ENCODE peak calls at places on chromosomes 3 and 15, in eight cellular contexts. L is psoas muscle, U is choroid plexus epithelial cell, R is IMR-90, Z is neural progenitor cell, D is heart right ventricle, K is esophagus muscularis mucosa, V is right lobe of liver. W is an unnamed sample.

GRCh38 chr15:51917493-51917892 is 54.1 kb downstream of the LEO1 start:
- DNase-seq in R (peak; percentile 30), D (no peak), U (peak; percentile 61), V (no peak), K (no peak), Z (peak; percentile 60), L (no peak), W (no peak)

GRCh38 chr15:62799037-62799436 is 243.5 kb upstream of the TPM1 start:
- DNase-seq in L (no peak), D (no peak), Z (no peak), V (no peak), K (no peak), R (no peak), U (no peak), W (no peak)

GRCh38 chr3:27253831-27254230 is 115.4 kb downstream of the NEK10 start:
- DNase-seq in K (no peak), L (no peak), R (peak; percentile 21), V (peak; percentile 42), U (peak; percentile 65), D (no peak), Z (peak; percentile 68), W (no peak)

GRCh38 chr3:182626484-182627467 is 166.5 kb upstream of the ATP11B start:
- DNase-seq in Z (no peak), U (no peak), D (no peak), K (no peak), V (no peak), R (no peak), L (no peak), W (no peak)

GRCh38 chr15:41125950-41126642 is 10.0 kb upstream of the INO80 start:
- DNase-seq in V (no peak), K (no peak), R (no peak), D (no peak), Z (no peak), L (no peak), U (no peak), W (no peak)

GRCh38 chr3:39808467-39809180 is 785 bp upstream of the MYRIP start:
- DNase-seq in U (no peak), Z (peak; percentile 88), R (no peak), K (no peak), L (no peak), D (peak; percentile 14), V (peak; percentile 60), W (no peak)

GRCh38 chr3:182800508-182800907 is 7.2 kb downstream of the ATP11B start:
- DNase-seq in V (no peak), Z (no peak), R (no peak), K (no peak), D (no peak), U (no peak), L (no peak), W (no peak)

GRCh38 chr3:35639251-35640185 is at the start of gene ARPP21:
- DNase-seq in V (peak; percentile 58), Z (peak; percentile 70), L (peak; percentile 77), K (no peak), D (no peak), U (no peak), R (no peak), W (peak; percentile 30)

GRCh38 chr3:123750209-123750608 is 133.9 kb downstream of the MYLK start:
- DNase-seq in L (no peak), Z (no peak), V (no peak), R (no peak), U (no peak), D (no peak), K (no peak), W (no peak)

GRCh38 chr3:124107074-124107473 is 115.2 kb upstream of the ROPN1 start:
- DNase-seq in D (no peak), U (no peak), K (no peak), Z (no peak), L (no peak), V (no peak), R (no peak), W (no peak)

GRCh38 chr3:138862924-138863775 is 28.4 kb upstream of the PIK3CB start:
- DNase-seq in K (no peak), R (peak; percentile 76), D (no peak), U (peak; percentile 67), V (peak; percentile 64), L (no peak), Z (no peak), W (no peak)

DNA sequence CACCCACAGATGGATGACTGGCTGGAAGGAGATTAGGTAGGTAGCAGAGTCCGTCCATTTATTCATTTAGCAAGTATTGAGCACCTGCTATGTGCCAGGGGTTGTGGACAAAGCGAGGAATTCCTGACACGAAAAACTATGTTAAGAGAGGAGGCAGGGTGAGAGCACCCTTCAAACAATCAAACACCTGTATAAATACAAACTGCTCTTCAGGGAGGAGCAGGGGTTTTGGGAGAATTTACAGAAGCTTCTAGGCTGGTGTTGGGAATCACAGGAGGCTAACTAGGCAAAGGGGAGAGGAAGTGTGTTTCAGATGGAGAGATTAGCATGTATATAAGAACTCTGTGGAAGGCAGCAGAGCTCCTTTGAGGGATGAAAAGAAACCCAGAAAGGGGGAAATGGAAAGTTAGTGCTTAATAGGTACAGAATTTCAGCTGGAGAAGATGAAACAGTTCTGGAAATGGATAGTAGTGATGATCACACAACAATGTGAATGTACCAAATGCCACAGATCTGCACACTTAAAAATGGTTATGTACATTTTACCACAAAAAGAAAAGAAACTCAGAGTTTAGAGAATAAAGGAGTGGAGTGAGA is 805 bp upstream of the SEC22C start:
- DNase-seq in R (no peak), K (no peak), L (no peak), V (no peak), D (no peak), Z (no peak), U (no peak), W (no peak)
- TF ChIP-seq CTCF in R (no peak), K (no peak), L (no peak), V (no peak), D (no peak), Z (no peak), U (no peak), W (no peak)

GRCh38 chr3:190825389-190826016 is 37.0 kb downstream of the GMNC start:
- DNase-seq in K (no peak), Z (no peak), V (no peak), L (no peak), U (no peak), R (no peak), D (no peak), W (no peak)

GRCh38 chr3:190831225-190831624 is 31.3 kb downstream of the GMNC start:
- DNase-seq in Z (peak; percentile 5), V (no peak), L (no peak), R (no peak), K (no peak), U (no peak), D (no peak), W (no peak)

GRCh38 chr3:190826018-190826417 is 36.5 kb downstream of the GMNC start:
- DNase-seq in K (no peak), U (peak; percentile 26), R (no peak), V (peak; percentile 74), Z (peak; percentile 54), L (no peak), D (no peak), W (no peak)

GRCh38 chr3:190830031-190830430 is 32.5 kb downstream of the GMNC start:
- DNase-seq in L (no peak), R (no peak), K (no peak), V (no peak), U (no peak), D (no peak), Z (no peak), W (no peak)
- TF ChIP-seq CTCF in L (no peak), R (no peak), K (no peak), V (no peak), U (no peak), D (no peak), Z (no peak), W (no peak)

DNA sequence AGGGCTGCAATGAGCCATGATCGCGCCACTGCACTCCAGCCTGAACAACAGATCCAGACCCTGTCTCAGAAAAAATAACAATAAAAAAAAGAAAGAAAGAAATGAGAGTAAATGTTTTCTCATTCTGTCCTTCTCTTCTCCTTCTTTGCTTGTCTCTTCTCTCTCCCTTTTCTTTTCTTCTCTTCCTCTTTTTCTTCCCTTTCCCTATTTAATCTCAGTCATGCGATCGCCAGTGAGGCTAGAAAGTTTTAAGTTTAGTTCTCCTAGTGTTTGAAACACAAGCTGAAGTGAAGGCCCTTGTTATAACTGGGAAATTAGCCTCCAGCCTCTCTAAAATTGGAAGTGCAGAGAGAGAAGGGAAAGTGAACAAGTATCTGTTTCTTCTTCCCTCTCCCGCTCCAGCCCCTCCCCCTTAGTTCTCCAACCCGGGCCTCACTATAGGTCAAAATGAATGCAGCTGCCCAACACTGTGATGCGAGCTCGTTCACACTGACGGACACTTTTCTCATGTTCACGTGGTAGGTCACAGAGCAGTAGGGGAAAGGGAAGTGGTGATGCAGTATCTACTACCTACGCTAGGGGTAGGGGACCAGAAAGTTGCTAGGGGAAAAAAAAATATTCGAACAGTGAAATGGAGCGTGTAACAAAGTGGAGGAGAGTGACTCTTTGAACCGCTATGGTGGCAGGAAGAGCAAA is 23.4 kb upstream of the TSC22D2 start:
- DNase-seq in R (peak; percentile 12), U (peak; percentile 87), Z (peak; percentile 58), V (no peak), L (peak; percentile 17), K (no peak), D (no peak), W (peak; percentile 84)
- TF ChIP-seq CTCF in R (no peak), U (peak; percentile 57), Z (peak; percentile 39), V (peak; percentile 10), L (no peak), K (peak; percentile 18), D (no peak), W (peak; percentile 50)

GRCh38 chr15:89397653-89398023 is 63.0 kb upstream of the POLG start:
- DNase-seq in K (no peak), D (no peak), Z (no peak), R (no peak), L (no peak), U (no peak), V (no peak), W (no peak)

GRCh38 chr15:89399070-89399389 is 64.4 kb upstream of the POLG start:
- DNase-seq in D (no peak), U (no peak), Z (no peak), V (no peak), L (no peak), K (no peak), R (no peak), W (no peak)

GRCh38 chr15:89400121-89400996 is 65.7 kb upstream of the POLG start:
- DNase-seq in L (no peak), R (no peak), V (no peak), D (no peak), U (no peak), K (no peak), Z (peak; percentile 52), W (no peak)

GRCh38 chr15:89400997-89401590 is 66.5 kb upstream of the POLG start:
- DNase-seq in K (no peak), L (no peak), U (no peak), R (no peak), V (no peak), Z (no peak), D (no peak), W (no peak)

DNA sequence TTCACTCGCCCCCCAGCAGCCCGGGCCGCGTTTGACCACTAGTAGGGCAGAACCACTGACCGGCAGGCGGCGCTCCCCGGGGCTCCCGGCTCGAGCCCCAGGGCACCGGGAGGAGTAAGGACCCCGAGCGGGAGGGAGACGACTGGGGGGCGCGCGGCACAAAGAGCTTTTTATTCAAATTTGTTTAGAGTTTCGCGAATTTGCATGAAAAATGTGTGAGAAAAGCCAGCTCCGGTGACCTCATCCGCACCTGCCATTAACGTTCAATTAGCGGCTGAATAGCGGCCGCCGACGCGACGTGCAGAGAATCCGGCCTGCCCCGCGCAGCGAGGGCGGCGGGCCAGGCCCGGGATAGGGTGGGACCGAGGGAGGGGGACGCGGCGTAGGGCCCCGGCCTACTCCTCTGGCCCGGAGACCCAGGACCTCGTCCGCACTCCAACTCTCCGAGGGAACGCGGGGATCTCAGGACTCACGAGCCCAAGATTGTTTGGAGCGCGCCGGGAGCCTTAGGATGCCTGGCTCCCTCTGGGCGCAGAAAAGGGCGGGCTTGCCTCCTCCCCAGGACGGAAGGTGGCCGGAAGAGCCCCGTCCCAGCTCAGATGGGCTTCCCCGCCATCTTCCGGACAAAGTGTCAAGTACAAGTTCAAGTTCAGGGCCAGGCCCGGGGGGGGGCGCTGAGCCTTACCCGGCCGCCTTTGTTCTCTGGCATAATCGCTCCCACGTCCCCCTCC is 64.9 kb upstream of the POLG start:
- DNase-seq in D (no peak), Z (peak; percentile 73), L (no peak), V (no peak), K (no peak), U (no peak), R (no peak), W (peak; percentile 59)
- TF ChIP-seq CTCF in D (peak; percentile 30), Z (peak; percentile 74), L (no peak), V (no peak), K (peak; percentile 41), U (peak; percentile 45), R (no peak), W (peak; percentile 95)

W was measured in GM06990.